ENCODE peak calls at places on chromosome 20, in seven cellular contexts. G, P, Z, Y, I, L and D are unnamed samples. For H3K9me3, the result is how much of the 10 kb centered on the place peaks cover.

GRCh38 chr20:9066196-9066595 is 2.7 kb upstream of the PLCB4 start:
- DNase-seq in G (peak), P (no peak), Z (no peak), Y (no peak), I (no peak), L (no peak), D (no peak)

GRCh38 chr20:50038574-50038991 is 55.8 kb downstream of the SNAI1 start:
- DNase-seq in G (no peak), P (no peak), Z (no peak), Y (no peak), I (no peak), L (no peak), D (no peak)

GRCh38 chr20:36887779-36888133 is 11.8 kb downstream of the TLDC2 start:
- DNase-seq in G (no peak), P (no peak), Z (no peak), Y (no peak), I (no peak), L (no peak), D (no peak)

GRCh38 chr20:34115232-34115631 is 3.2 kb upstream of the EIF2S2 start:
- DNase-seq in G (no peak), P (no peak), Z (no peak), Y (no peak), I (no peak), L (no peak), D (no peak)

GRCh38 chr20:62751551-62752150 is 43.0 kb downstream of the NTSR1 start:
- DNase-seq in G (peak), P (peak), Z (no peak), Y (no peak), I (no peak), L (no peak), D (no peak)

GRCh38 chr20:40688129-40689099 is 622 bp downstream of the MAFB start:
- DNase-seq in G (peak), P (no peak), Z (no peak), Y (no peak), I (no peak), L (no peak), D (no peak)

GRCh38 chr20:35582741-35583404 is 32.8 kb upstream of the SPAG4 start:
- DNase-seq in G (no peak), P (no peak), Z (no peak), Y (no peak), I (no peak), L (no peak), D (no peak)

GRCh38 chr20:38723069-38723981 is 961 bp upstream of the SLC32A1 start:
- DNase-seq in G (no peak), P (no peak), Z (no peak), Y (no peak), I (no peak), L (no peak), D (no peak)

GRCh38 chr20:20492521-20493334 is 124.8 kb downstream of the INSM1 start:
- DNase-seq in G (no peak), P (peak), Z (peak), Y (no peak), I (no peak), L (no peak), D (peak)

GRCh38 chr20:64095455-64095854 is 11.3 kb upstream of the LKAAEAR1 start:
- DNase-seq in G (no peak), P (no peak), Z (no peak), Y (no peak), I (no peak), L (no peak), D (no peak)

GRCh38 chr20:3751664-3752385 is 15.7 kb downstream of the ADISSP start:
- DNase-seq in G (peak), P (peak), Z (peak), Y (no peak), I (no peak), L (peak), D (no peak)

GRCh38 chr20:38001173-38001875 is 31.9 kb downstream of the TTI1 start:
- DNase-seq in G (no peak), P (no peak), Z (no peak), Y (no peak), I (no peak), L (no peak), D (no peak)

GRCh38 chr20:2701671-2702081 is 9.1 kb downstream of the EBF4 start:
- DNase-seq in G (no peak), P (no peak), Z (no peak), Y (no peak), I (no peak), L (no peak), D (no peak)

GRCh38 chr20:5596401-5597193 is 153.6 kb upstream of the SHLD1 start:
- DNase-seq in G (no peak), P (no peak), Z (no peak), Y (no peak), I (no peak), L (no peak), D (no peak)

GRCh38 chr20:50054626-50055511 is 58.1 kb downstream of the UBE2V1 start:
- DNase-seq in G (peak), P (no peak), Z (no peak), Y (no peak), I (peak), L (no peak), D (no peak)

GRCh38 chr20:2845607-2846006 is 5.1 kb downstream of the VPS16 start:
- DNase-seq in G (no peak), P (no peak), Z (no peak), Y (no peak), I (no peak), L (no peak), D (no peak)

GRCh38 chr20:50708845-50709555 is 17.7 kb upstream of the RIPOR3 start:
- DNase-seq in G (no peak), P (peak), Z (peak), Y (no peak), I (no peak), L (no peak), D (no peak)

GRCh38 chr20:6473197-6473596 is 294.3 kb upstream of the BMP2 start:
- DNase-seq in G (no peak), P (no peak), Z (no peak), Y (no peak), I (no peak), L (no peak), D (no peak)

GRCh38 chr20:2331901-2332565 is 36.2 kb downstream of the TGM3 start:
- DNase-seq in G (no peak), P (no peak), Z (no peak), Y (no peak), I (no peak), L (no peak), D (no peak)

GRCh38 chr20:48583171-48583570 is 244.6 kb downstream of the PREX1 start:
- DNase-seq in G (no peak), P (no peak), Z (no peak), Y (no peak), I (no peak), L (no peak), D (no peak)

GRCh38 chr20:7926767-7927166 is 13.5 kb downstream of the HAO1 start:
- DNase-seq in G (no peak), P (no peak), Z (no peak), Y (peak), I (no peak), L (no peak), D (peak)

GRCh38 chr20:38143646-38144554 is 21.2 kb downstream of the TGM2 start:
- DNase-seq in G (peak), P (no peak), Z (peak), Y (no peak), I (no peak), L (peak), D (peak)

GRCh38 chr20:50283922-50284810 is 93.5 kb downstream of the CEBPB start:
- DNase-seq in G (peak), P (no peak), Z (peak), Y (peak), I (no peak), L (no peak), D (no peak)

GRCh38 chr20:50027611-50028105 is 44.9 kb downstream of the SNAI1 start:
- DNase-seq in G (peak), P (peak), Z (peak), Y (no peak), I (peak), L (peak), D (no peak)

GRCh38 chr20:20548527-20549266 is 163.7 kb downstream of the RALGAPA2 start:
- DNase-seq in G (no peak), P (no peak), Z (peak), Y (no peak), I (no peak), L (no peak), D (no peak)

DNA sequence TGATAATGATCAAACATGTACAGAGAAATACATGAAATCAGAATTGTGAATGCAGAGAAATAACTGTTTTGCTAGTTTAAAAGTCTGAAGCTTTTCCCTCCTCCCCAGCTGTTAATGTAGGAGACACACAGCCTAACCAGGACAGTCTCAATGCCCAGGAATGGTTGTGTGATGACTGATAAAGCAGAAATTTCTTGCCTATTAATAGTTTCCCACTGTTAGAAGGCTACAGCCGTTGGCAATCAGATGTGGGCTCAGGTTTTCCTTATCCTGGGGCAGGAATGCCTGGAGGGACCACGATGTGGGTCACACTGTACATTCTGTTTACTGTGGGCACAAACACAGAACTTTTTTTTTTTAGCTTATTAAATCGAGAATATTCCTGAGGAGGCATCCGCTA is 1.9 kb downstream of the PPP1R3D start:
- DNase-seq in G (no peak), P (no peak), Z (no peak), Y (no peak), I (no peak), L (peak), D (no peak)
- H3K4me3 ChIP-seq in G (no peak), P (peak), Z (no peak), Y (no peak), I (no peak), L (peak), D (no peak)

DNA sequence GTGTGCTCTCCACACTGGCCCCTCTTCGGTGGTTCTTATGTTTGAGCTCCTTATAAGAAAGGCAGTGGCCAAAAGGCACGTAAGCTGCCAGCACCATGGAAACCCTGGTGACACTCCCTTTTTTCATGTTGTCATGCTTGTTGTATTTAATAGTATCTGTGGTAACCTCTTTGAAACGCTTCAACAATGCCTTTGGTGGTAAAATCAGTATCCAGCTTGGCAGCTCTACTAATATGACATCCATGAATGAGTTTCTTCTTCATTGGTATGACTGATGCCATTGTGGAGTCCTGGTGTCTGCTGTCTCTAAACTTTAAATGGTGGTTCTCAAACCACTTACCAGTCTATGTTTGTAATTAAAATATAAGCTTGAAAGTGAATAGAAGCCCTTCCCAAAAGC is 10.7 kb upstream of the MYLK2 start:
- DNase-seq in G (no peak), P (no peak), Z (no peak), Y (no peak), I (no peak), L (no peak), D (no peak)
- H3K9me3 ChIP-seq in G (under half), P (under half), Z (under half), Y (under half), I (under half), L (under half), D (under half)

GRCh38 chr20:53581444-53582311 is 12.0 kb downstream of the ZNF217 start:
- DNase-seq in G (peak), P (no peak), Z (no peak), Y (no peak), I (no peak), L (no peak), D (no peak)

GRCh38 chr20:53579266-53579580 is 14.4 kb downstream of the ZNF217 start:
- DNase-seq in G (no peak), P (no peak), Z (no peak), Y (no peak), I (no peak), L (no peak), D (no peak)

GRCh38 chr20:53580376-53581111 is 13.1 kb downstream of the ZNF217 start:
- DNase-seq in G (no peak), P (no peak), Z (no peak), Y (no peak), I (no peak), L (no peak), D (no peak)

GRCh38 chr20:53578492-53579222 is 15.0 kb downstream of the ZNF217 start:
- DNase-seq in G (no peak), P (no peak), Z (peak), Y (peak), I (peak), L (peak), D (peak)

GRCh38 chr20:53579581-53580375 is 13.9 kb downstream of the ZNF217 start:
- DNase-seq in G (no peak), P (no peak), Z (no peak), Y (no peak), I (no peak), L (no peak), D (no peak)
- H3K4me3 ChIP-seq in G (no peak), P (no peak), Z (no peak), Y (no peak), I (no peak), L (peak), D (peak)

GRCh38 chr20:10724774-10725173 is 51.0 kb upstream of the JAG1 start:
- DNase-seq in G (no peak), P (no peak), Z (no peak), Y (no peak), I (no peak), L (no peak), D (no peak)
- H3K9me3 ChIP-seq in G (under half), P (under half), Z (under half), Y (under half), I (under half), L (under half), D (under half)

GRCh38 chr20:61387204-61387958 is 135.3 kb downstream of the CDH4 start:
- DNase-seq in G (no peak), P (peak), Z (peak), Y (no peak), I (no peak), L (no peak), D (peak)
- H3K4me3 ChIP-seq in G (no peak), P (peak), Z (no peak), Y (no peak), I (no peak), L (no peak), D (no peak)

GRCh38 chr20:42419814-42420532 is 769.7 kb downstream of the PTPRT start:
- DNase-seq in G (no peak), P (no peak), Z (no peak), Y (no peak), I (no peak), L (no peak), D (no peak)
- H3K9me3 ChIP-seq in G (under half), P (under half), Z (under half), Y (under half), I (under half), L (under half), D (under half)

DNA sequence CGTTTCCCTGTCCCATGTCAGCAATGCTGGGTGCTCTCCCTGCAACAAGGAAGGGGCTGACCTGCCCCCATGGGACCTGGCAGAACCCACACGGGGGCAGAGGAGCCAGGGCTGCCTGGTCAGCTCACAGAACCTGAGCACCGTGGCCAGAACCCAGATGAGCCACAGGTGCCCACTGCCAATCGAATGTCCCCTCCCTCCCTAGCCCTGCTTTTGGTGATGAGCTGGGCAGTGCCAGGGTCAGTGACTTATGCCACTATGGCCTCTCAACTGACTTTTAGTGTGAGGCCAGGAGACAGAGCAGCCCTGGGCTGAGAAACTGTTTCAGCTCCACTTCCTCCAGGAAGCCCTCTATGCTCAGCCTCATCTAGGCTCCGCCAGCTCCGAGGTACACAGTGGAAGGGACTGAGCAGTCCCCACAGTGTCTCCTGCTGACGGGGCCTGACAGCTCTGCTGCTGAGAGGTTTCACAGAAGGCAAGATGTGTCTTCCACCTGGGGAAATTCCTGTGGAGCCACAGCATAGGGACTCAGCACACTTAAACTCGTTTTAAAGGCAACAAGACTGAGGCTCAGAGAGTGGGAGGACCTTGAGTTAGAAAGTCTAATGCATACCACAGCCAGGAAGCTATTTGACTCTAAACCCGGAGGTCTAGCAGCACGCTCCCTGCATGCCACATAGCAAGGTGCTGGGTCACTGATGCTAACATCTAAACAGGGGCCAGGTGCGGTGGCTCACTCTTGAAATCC is 6.9 kb downstream of the ADA start:
- DNase-seq in G (no peak), P (no peak), Z (no peak), Y (no peak), I (no peak), L (no peak), D (no peak)
- H3K4me3 ChIP-seq in G (no peak), P (no peak), Z (no peak), Y (no peak), I (no peak), L (no peak), D (no peak)